ENCODE peak calls at places on chromosome 2, in nine cellular contexts. V is AG10803, I is AG09309, Q is right atrium auricular region, G is AG09319, F is tibial nerve, B is HFFc6, H is WERI-Rb-1, A is mammary epithelial cell. X is an unnamed sample.

GRCh38 chr2:85584857-85585780 is 888 bp downstream of the VAMP5 start:
- DNase-seq in B (peak), I (no peak), H (no peak), A (peak), F (no peak), V (peak), G (no peak), Q (peak), X (no peak)

GRCh38 chr2:207416936-207417718 is 112.6 kb upstream of the CREB1 start:
- DNase-seq in G (no peak), Q (no peak), H (no peak), I (no peak), V (no peak), F (no peak), A (peak), B (no peak), X (no peak)

GRCh38 chr2:226792155-226792871 is 7.3 kb downstream of the IRS1 start:
- DNase-seq in B (no peak), Q (no peak), F (no peak), H (no peak), V (peak), A (peak), G (no peak), I (no peak), X (no peak)

GRCh38 chr2:49973917-49974368 is 819.6 kb upstream of the FSHR start:
- DNase-seq in A (peak), G (no peak), H (peak), Q (peak), I (no peak), V (peak), B (no peak), F (peak), X (peak)

GRCh38 chr2:228681426-228681825 is 499.9 kb upstream of the SPHKAP start:
- DNase-seq in A (peak), F (no peak), I (no peak), V (peak), B (peak), Q (no peak), H (no peak), G (no peak), X (no peak)

GRCh38 chr2:212364106-212364505 is 174.5 kb downstream of the ERBB4 start:
- DNase-seq in Q (no peak), B (no peak), F (no peak), G (peak), H (no peak), V (peak), I (peak), A (no peak), X (no peak)

GRCh38 chr2:162184362-162184761 is 32.3 kb upstream of the GCG start:
- DNase-seq in F (no peak), A (no peak), Q (no peak), V (no peak), I (no peak), B (no peak), G (no peak), H (no peak), X (no peak)

GRCh38 chr2:234496835-234497591 is at the start of gene ARL4C:
- DNase-seq in V (peak), A (peak), Q (no peak), G (peak), I (no peak), F (peak), H (peak), B (peak), X (peak)

GRCh38 chr2:8154270-8154669 is 527.6 kb upstream of the ID2 start:
- DNase-seq in B (no peak), I (no peak), Q (no peak), G (no peak), H (no peak), A (peak), V (no peak), F (no peak), X (no peak)

GRCh38 chr2:10150436-10150835 is 27.9 kb downstream of the RRM2 start:
- DNase-seq in I (no peak), B (no peak), A (no peak), H (no peak), F (no peak), V (no peak), Q (no peak), G (no peak), X (no peak)

GRCh38 chr2:23721454-23721826 is 205.5 kb downstream of the ATAD2B start:
- DNase-seq in I (no peak), A (no peak), H (no peak), G (no peak), F (no peak), V (no peak), Q (no peak), B (no peak), X (no peak)

GRCh38 chr2:196307775-196308174 is 136.4 kb upstream of the STK17B start:
- DNase-seq in F (no peak), Q (no peak), V (no peak), G (no peak), B (no peak), H (no peak), A (no peak), I (no peak), X (no peak)

GRCh38 chr2:222722327-222722946 is 51.0 kb downstream of the MOGAT1 start:
- DNase-seq in H (no peak), B (peak), V (peak), I (peak), Q (no peak), G (peak), F (no peak), A (no peak), X (no peak)

GRCh38 chr2:162071016-162071415 is 3.0 kb downstream of the DPP4 start:
- DNase-seq in H (no peak), V (no peak), G (no peak), F (no peak), B (no peak), I (no peak), Q (no peak), A (no peak), X (no peak)

GRCh38 chr2:28136557-28136956 is 246.0 kb downstream of the BABAM2 start:
- DNase-seq in F (no peak), Q (no peak), G (no peak), H (no peak), A (no peak), I (no peak), V (no peak), B (no peak), X (no peak)

GRCh38 chr2:232900811-232901701 is 31.0 kb downstream of the SNORC start:
- DNase-seq in Q (no peak), A (no peak), B (no peak), G (no peak), V (no peak), I (no peak), H (no peak), F (no peak), X (no peak)

GRCh38 chr2:190786404-190787166 is 94.0 kb upstream of the GLS start:
- DNase-seq in V (no peak), F (no peak), A (peak), I (no peak), Q (no peak), G (no peak), B (peak), H (no peak), X (no peak)

GRCh38 chr2:134217924-134218323 is 35.9 kb upstream of the MGAT5 start:
- DNase-seq in G (no peak), H (no peak), Q (no peak), V (peak), I (peak), A (peak), F (no peak), B (no peak), X (no peak)

GRCh38 chr2:169799555-169799954 is 884 bp downstream of the SSB start:
- DNase-seq in G (no peak), B (no peak), A (no peak), Q (no peak), I (no peak), F (no peak), V (no peak), H (no peak), X (no peak)

GRCh38 chr2:79887747-79888374 is 375.0 kb downstream of the CTNNA2 start:
- DNase-seq in I (peak), G (peak), F (no peak), Q (no peak), B (peak), V (peak), A (peak), H (peak), X (peak)

GRCh38 chr2:56184500-56184996 is 758 bp downstream of the CCDC85A start:
- DNase-seq in A (peak), F (no peak), I (no peak), Q (no peak), V (no peak), H (peak), G (no peak), B (no peak), X (peak)

GRCh38 chr2:42450136-42450535 is 43.6 kb downstream of the KCNG3 start:
- DNase-seq in Q (no peak), G (no peak), I (no peak), V (peak), H (no peak), B (no peak), F (no peak), A (peak), X (no peak)

GRCh38 chr2:27737676-27738348 is 33.7 kb upstream of the MRPL33 start:
- DNase-seq in F (no peak), I (peak), H (no peak), A (peak), Q (no peak), V (peak), G (no peak), B (peak), X (no peak)

GRCh38 chr2:46977899-46978298 is 62.3 kb upstream of the MCFD2 start:
- DNase-seq in I (no peak), B (no peak), F (no peak), A (no peak), G (no peak), Q (no peak), H (no peak), V (no peak), X (no peak)

GRCh38 chr2:205879362-205879761 is 197.1 kb downstream of the NRP2 start:
- DNase-seq in G (no peak), H (no peak), F (no peak), V (no peak), I (no peak), Q (no peak), A (no peak), B (no peak), X (no peak)

GRCh38 chr2:237223208-237223861 is 137.6 kb downstream of the COPS8 start:
- DNase-seq in F (peak), Q (peak), I (peak), G (no peak), V (peak), H (no peak), B (peak), A (peak), X (no peak)

GRCh38 chr2:156319811-156320490 is 12.6 kb downstream of the NR4A2 start:
- DNase-seq in A (no peak), Q (no peak), B (no peak), H (peak), I (no peak), F (peak), V (no peak), G (no peak), X (no peak)

GRCh38 chr2:104405628-104406027 is 448.3 kb upstream of the POU3F3 start:
- DNase-seq in H (no peak), V (no peak), G (no peak), I (no peak), B (no peak), Q (no peak), A (no peak), F (no peak), X (no peak)

GRCh38 chr2:28322887-28323483 is 69.7 kb upstream of the FOSL2 start:
- DNase-seq in F (no peak), H (no peak), I (no peak), G (no peak), V (peak), B (no peak), Q (no peak), A (no peak), X (no peak)

GRCh38 chr2:45397292-45397691 is 213.8 kb downstream of the SRBD1 start:
- DNase-seq in F (no peak), A (no peak), I (no peak), G (no peak), V (no peak), B (no peak), H (no peak), Q (no peak), X (no peak)

GRCh38 chr2:226376516-226377180 is 423.0 kb downstream of the IRS1 start:
- DNase-seq in Q (no peak), F (no peak), H (no peak), B (no peak), G (no peak), A (no peak), I (no peak), V (peak), X (no peak)

GRCh38 chr2:42009657-42010580 is 37.9 kb upstream of the PKDCC start:
- DNase-seq in F (no peak), I (no peak), G (no peak), Q (no peak), B (no peak), V (peak), A (no peak), H (no peak), X (no peak)

GRCh38 chr2:190328748-190329147 is 9.1 kb upstream of the HIBCH start:
- DNase-seq in Q (no peak), H (no peak), B (no peak), A (no peak), F (no peak), V (peak), I (no peak), G (no peak), X (no peak)

GRCh38 chr2:96404446-96405373 is 69.1 kb downstream of the NCAPH start:
- DNase-seq in I (no peak), A (no peak), Q (peak), F (no peak), G (no peak), H (no peak), V (no peak), B (no peak), X (no peak)

GRCh38 chr2:200860092-200860795 is 4.2 kb downstream of the CLK1 start:
- DNase-seq in H (no peak), V (peak), Q (no peak), A (peak), B (peak), G (no peak), I (no peak), F (no peak), X (no peak)

GRCh38 chr2:157127249-157128012 is 130.1 kb upstream of the GALNT5 start:
- DNase-seq in H (no peak), B (no peak), V (no peak), I (no peak), A (no peak), F (no peak), Q (no peak), G (no peak), X (no peak)

GRCh38 chr2:238264072-238264460 is 24.2 kb upstream of the HES6 start:
- DNase-seq in A (no peak), F (no peak), H (no peak), Q (no peak), B (no peak), V (no peak), I (no peak), G (no peak), X (no peak)
- TF ChIP-seq CTCF in A (no peak), F (no peak), H (no peak), Q (no peak), B (no peak), V (no peak), I (no peak), G (no peak), X (no peak)

GRCh38 chr2:144454466-144455287 is 65.2 kb downstream of the ZEB2 start:
- DNase-seq in V (no peak), H (no peak), Q (no peak), I (no peak), F (no peak), G (no peak), A (no peak), B (no peak), X (no peak)
- TF ChIP-seq CTCF in V (no peak), H (no peak), Q (no peak), I (no peak), F (no peak), G (no peak), A (no peak), B (no peak), X (no peak)

GRCh38 chr2:239669899-239670460 is 269.2 kb upstream of the HDAC4 start:
- DNase-seq in B (no peak), V (no peak), I (no peak), H (no peak), Q (no peak), A (no peak), F (no peak), G (no peak), X (no peak)

GRCh38 chr2:239668651-239669050 is 267.8 kb upstream of the HDAC4 start:
- DNase-seq in A (no peak), H (no peak), I (no peak), F (no peak), Q (no peak), V (no peak), B (no peak), G (no peak), X (no peak)

GRCh38 chr2:239670463-239671120 is 269.8 kb upstream of the HDAC4 start:
- DNase-seq in B (no peak), V (no peak), I (no peak), F (no peak), G (no peak), A (no peak), Q (no peak), H (no peak), X (no peak)

GRCh38 chr2:239668042-239668441 is 267.2 kb upstream of the HDAC4 start:
- DNase-seq in A (no peak), I (no peak), V (no peak), G (no peak), H (no peak), Q (no peak), F (no peak), B (no peak), X (no peak)

DNA sequence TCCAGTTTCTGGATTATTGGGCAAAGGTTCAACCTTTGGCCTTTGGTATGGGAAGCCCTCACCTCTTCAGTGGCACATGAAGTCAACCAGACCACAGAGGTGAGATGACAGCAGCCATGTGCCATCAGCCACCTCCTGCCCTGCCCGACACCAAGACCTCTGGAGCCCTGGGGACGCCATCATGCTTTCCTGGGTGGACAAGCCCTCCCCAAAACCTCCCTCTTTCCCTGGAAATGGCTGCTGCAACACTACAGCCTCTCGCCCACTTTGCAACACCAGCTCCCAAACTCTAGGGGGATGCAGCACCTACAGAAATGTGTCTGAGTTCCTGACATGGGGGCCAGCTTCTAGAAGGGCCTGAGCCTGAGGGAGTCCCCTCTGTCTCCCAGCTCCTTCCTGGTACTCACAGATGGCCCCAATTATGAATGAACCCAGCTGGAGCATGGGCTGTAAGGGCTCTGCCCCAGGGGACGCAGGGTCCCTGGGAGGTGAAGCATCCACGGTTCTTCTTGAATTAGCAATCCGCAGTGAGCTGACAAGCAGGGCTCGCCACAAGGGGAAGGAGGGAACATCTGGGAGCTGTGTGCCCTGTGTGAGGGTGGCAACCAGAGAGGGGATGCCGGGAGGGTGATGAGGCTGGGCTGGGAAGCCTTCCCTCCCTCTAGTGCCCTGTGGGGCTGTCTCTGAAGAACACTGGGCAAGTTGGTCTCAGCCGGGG is 268.5 kb upstream of the HDAC4 start:
- DNase-seq in I (no peak), A (no peak), V (no peak), H (no peak), F (no peak), Q (no peak), B (no peak), G (no peak), X (no peak)
- TF ChIP-seq CTCF in I (no peak), A (no peak), V (no peak), H (no peak), F (no peak), Q (no peak), B (no peak), G (no peak), X (no peak)

GRCh38 chr2:119292226-119292625 is 68.6 kb downstream of the STEAP3 start:
- DNase-seq in I (no peak), F (no peak), V (peak), A (no peak), H (no peak), Q (no peak), B (no peak), G (no peak), X (no peak)
- TF ChIP-seq CTCF in I (peak), F (no peak), V (peak), A (no peak), H (no peak), Q (no peak), B (no peak), G (peak), X (peak)

X was measured in progenitor cell of endocrine pancreas.